ENCODE peak calls at places on chromosomes 13 and 19, in eight cellular contexts. A is AG10803, D is right lobe of liver, E is stomach, Y is omental fat pad, I is heart right ventricle, Q is BJ, N is breast epithelium. C is an unnamed sample.

GRCh38 chr13:112457485-112457884 is 81.3 kb downstream of the SPACA7 start:
- DNase-seq in A (no peak), D (peak), E (no peak), Y (no peak), I (no peak), Q (no peak), N (no peak), C (no peak)

GRCh38 chr13:103282571-103283450 is 216.6 kb upstream of the SLC10A2 start:
- DNase-seq in A (no peak), D (no peak), E (no peak), Y (no peak), I (no peak), Q (peak), N (no peak), C (no peak)

GRCh38 chr19:18412610-18413239 is 6.5 kb upstream of the SSBP4 start:
- DNase-seq in A (no peak), D (no peak), E (no peak), Y (no peak), I (no peak), Q (no peak), N (no peak), C (no peak)

GRCh38 chr13:95150555-95150954 is 150.7 kb downstream of the ABCC4 start:
- DNase-seq in A (no peak), D (no peak), E (no peak), Y (no peak), I (no peak), Q (no peak), N (no peak), C (no peak)

GRCh38 chr19:18939922-18940775 is 868 bp downstream of the HOMER3 start:
- DNase-seq in A (peak), D (no peak), E (peak), Y (no peak), I (peak), Q (no peak), N (peak), C (no peak)

GRCh38 chr19:27764186-27764804 is 1448.7 kb downstream of the UQCRFS1 start:
- DNase-seq in A (no peak), D (no peak), E (no peak), Y (no peak), I (no peak), Q (no peak), N (no peak), C (peak)

GRCh38 chr19:4094761-4095487 is 28.2 kb upstream of the ZBTB7A start:
- DNase-seq in A (no peak), D (no peak), E (peak), Y (no peak), I (no peak), Q (no peak), N (no peak), C (peak)

GRCh38 chr19:35329323-35329722 is 336 bp downstream of the CD22 start:
- DNase-seq in A (no peak), D (no peak), E (no peak), Y (no peak), I (no peak), Q (no peak), N (no peak), C (no peak)

GRCh38 chr19:4971424-4971793 is 2.5 kb downstream of the KDM4B start:
- DNase-seq in A (no peak), D (peak), E (peak), Y (no peak), I (no peak), Q (no peak), N (no peak), C (no peak)

GRCh38 chr19:33236696-33237390 is 11.2 kb upstream of the SLC7A10 start:
- DNase-seq in A (no peak), D (peak), E (no peak), Y (no peak), I (no peak), Q (no peak), N (no peak), C (no peak)

GRCh38 chr13:78736142-78736541 is 77.2 kb upstream of the OBI1 start:
- DNase-seq in A (no peak), D (no peak), E (no peak), Y (no peak), I (no peak), Q (no peak), N (no peak), C (no peak)

GRCh38 chr19:9054768-9055167 is 32.1 kb upstream of the OR1M1 start:
- DNase-seq in A (no peak), D (no peak), E (no peak), Y (no peak), I (no peak), Q (no peak), N (peak), C (no peak)

GRCh38 chr13:81140675-81141074 is 799.7 kb upstream of the SPRY2 start:
- DNase-seq in A (no peak), D (no peak), E (no peak), Y (no peak), I (no peak), Q (no peak), N (no peak), C (no peak)

GRCh38 chr19:16213076-16213475 is 15.4 kb downstream of the AP1M1 start:
- DNase-seq in A (no peak), D (no peak), E (no peak), Y (no peak), I (no peak), Q (no peak), N (no peak), C (no peak)

GRCh38 chr19:38766276-38767047 is 6.9 kb downstream of the LGALS7 start:
- DNase-seq in A (no peak), D (peak), E (no peak), Y (no peak), I (no peak), Q (no peak), N (no peak), C (no peak)

DNA sequence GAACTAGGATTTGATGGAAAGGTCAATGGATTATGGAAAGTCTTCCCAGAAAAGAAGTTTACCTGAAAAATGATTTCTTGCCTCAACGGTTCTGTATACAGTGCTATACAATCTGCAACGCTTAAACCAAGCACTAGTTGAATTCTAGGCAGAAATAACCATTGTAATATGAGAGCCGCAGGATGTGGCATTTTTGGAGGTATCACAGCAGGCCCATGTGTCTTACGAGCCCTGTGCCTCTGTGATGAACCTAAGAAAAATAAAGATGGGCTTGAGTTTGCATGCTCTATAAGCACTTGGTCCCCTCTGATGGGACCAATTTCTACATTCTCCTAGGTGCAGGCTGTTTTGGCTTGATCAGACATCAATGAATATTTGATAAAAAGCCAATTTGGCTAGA is 78.7 kb upstream of the RFC3 start:
- DNase-seq in A (no peak), D (no peak), E (no peak), Y (no peak), I (no peak), Q (no peak), N (no peak), C (no peak)
- TF ChIP-seq CTCF in A (no peak), D (no peak), E (no peak), Y (no peak), I (no peak), Q (no peak), N (no peak), C (no peak)

GRCh38 chr19:53311897-53312296 is 21.7 kb upstream of the ZNF845 start:
- DNase-seq in A (no peak), D (no peak), E (no peak), Y (no peak), I (no peak), Q (no peak), N (no peak), C (no peak)

GRCh38 chr19:53311044-53311443 is 22.5 kb upstream of the ZNF845 start:
- DNase-seq in A (no peak), D (no peak), E (no peak), Y (no peak), I (no peak), Q (no peak), N (no peak), C (peak)

DNA sequence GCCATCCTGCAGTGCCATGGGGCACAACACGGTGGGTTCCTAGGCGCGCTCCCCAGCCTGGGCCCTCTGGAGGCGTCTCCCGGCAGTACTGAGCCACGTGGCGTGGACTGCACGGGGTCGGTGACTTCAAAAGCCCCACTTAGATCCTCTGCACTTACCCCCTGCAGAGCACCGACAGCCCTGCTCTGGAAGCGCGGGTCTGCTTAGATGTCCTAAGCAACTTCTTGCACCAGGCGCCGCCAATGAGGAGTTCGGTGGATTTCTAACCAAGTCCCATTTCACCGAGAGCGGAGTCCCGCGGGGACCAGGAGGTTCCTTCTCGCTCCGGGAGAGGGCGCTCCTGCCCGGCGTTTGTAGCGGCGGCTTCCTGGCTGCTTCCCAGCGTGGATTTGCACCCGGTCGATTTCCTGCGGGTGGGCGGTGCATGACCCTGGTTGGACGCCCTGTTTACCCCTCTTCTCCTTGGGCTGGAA is 25.2 kb upstream of the ZNF845 start:
- DNase-seq in A (no peak), D (no peak), E (no peak), Y (no peak), I (no peak), Q (no peak), N (no peak), C (peak)
- TF ChIP-seq CTCF in A (peak), D (peak), E (no peak), Y (no peak), I (peak), Q (peak), N (peak), C (no peak)

GRCh38 chr13:93248627-93249047 is 22.0 kb downstream of the GPC6 start:
- DNase-seq in A (no peak), D (peak), E (peak), Y (no peak), I (no peak), Q (no peak), N (no peak), C (no peak)
- TF ChIP-seq CTCF in A (no peak), D (peak), E (no peak), Y (no peak), I (peak), Q (peak), N (no peak), C (peak)

DNA sequence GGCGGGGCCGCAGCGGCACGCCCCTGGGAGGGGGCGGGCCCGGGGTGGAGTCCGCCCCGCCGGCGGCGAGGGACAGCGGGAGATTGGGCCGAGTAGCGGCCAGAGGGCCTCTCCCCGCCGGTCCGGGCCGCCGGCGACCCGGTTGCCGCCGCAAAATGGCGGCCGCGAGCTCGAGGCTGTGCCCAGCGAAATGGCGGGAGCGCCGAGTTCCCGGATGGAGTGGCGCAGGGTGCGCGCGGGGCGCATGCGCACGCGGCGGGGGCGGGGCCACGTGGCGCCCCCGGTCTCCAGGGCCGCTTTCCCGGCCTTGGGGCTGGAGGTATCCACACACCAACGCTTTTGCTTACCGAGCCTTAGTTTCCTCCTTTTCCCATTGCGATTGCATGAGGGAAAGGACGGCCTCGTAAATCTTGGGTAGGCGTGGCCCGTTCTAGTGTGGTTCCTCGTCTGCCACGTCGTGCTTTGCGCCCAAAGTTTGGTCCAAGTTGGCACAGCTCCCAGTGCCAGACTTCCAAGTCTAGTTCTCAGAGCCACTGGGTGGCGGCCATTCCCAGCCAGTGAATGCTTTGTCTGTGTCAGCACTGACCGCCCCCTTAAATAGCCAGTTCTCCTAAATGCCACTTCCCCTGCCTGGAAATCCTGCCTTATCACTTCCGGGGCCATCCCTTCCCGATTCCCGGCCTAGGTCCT is 491 bp downstream of the CIRBP start:
- DNase-seq in A (peak), D (peak), E (peak), Y (no peak), I (peak), Q (no peak), N (peak), C (peak)
- TF ChIP-seq CTCF in A (peak), D (no peak), E (no peak), Y (no peak), I (no peak), Q (no peak), N (no peak), C (no peak)

DNA sequence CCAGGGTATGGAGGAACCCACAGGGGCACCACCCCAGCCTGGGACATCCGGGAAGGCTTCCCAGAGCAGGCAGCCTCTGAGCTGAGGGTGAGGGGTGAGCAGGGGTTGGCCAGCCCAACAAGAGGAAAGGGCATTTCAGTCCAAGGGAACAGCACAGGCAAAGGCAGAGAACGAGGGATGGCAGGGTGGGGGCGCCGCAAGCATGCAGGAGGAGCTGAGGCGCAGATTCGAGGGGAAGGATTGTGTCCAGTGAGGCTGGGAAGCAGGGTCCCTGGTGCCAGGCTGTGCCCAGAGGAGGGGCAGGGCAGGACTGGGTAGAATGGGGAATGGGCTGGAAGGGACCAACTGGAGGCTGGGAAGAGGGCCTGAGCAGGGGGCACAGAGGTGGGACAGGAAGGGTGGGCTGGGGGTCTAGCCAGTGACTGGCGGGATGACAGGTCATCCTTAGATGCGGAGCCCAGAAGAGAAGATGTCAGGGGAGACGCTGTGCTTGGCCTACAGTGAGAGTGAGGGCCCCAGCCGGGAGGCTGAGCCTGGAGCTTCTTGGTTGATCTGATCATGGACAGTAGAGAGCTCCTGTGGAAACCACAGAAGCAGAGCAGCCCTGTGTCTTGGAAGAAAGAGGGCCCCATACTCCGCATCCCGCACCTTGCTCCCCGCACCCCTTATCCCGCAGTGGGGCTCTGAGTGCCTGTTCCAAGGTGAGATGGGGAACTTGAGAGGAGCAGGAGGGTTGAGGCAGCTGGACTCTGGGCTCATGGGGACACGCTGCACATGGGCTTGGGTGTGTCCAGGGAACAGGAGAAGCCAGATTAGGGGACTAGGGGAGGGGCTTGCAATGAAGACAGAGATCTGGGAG is 13.7 kb downstream of the EMP3 start:
- DNase-seq in A (no peak), D (no peak), E (no peak), Y (no peak), I (no peak), Q (no peak), N (no peak), C (no peak)
- TF ChIP-seq CTCF in A (no peak), D (no peak), E (no peak), Y (no peak), I (no peak), Q (no peak), N (no peak), C (no peak)

GRCh38 chr19:10708261-10708660 is 7.0 kb downstream of the QTRT1 start:
- DNase-seq in A (no peak), D (no peak), E (no peak), Y (no peak), I (no peak), Q (no peak), N (no peak), C (no peak)

GRCh38 chr19:10713317-10713716 is 4.6 kb upstream of the DNM2 start:
- DNase-seq in A (no peak), D (no peak), E (no peak), Y (no peak), I (no peak), Q (no peak), N (no peak), C (no peak)

GRCh38 chr19:10712754-10713153 is 5.1 kb upstream of the DNM2 start:
- DNase-seq in A (no peak), D (no peak), E (no peak), Y (no peak), I (no peak), Q (no peak), N (no peak), C (no peak)

GRCh38 chr19:10707440-10707839 is 6.2 kb downstream of the QTRT1 start:
- DNase-seq in A (no peak), D (no peak), E (no peak), Y (no peak), I (no peak), Q (no peak), N (no peak), C (no peak)

DNA sequence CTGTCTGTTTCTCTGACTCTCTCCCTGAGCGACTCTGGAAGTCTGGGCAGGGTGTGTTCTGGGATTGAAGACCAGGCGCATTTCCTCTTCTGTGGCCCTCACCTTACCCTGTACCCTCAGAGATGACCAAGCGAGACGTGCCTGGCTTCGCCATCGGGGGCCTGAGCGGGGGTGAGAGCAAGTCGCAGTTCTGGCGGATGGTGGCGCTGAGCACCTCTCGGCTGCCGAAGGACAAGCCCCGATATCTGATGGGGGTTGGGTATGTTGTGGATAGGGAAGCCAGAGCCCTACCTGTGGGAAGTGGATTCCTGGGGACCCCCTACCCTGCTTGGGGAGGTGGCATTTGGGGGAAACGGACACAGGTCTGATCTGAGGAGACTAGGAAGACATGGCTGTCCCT is 5.8 kb upstream of the DNM2 start:
- DNase-seq in A (no peak), D (no peak), E (no peak), Y (no peak), I (no peak), Q (no peak), N (no peak), C (no peak)
- TF ChIP-seq CTCF in A (no peak), D (no peak), E (no peak), Y (no peak), I (no peak), Q (no peak), N (no peak), C (no peak)

GRCh38 chr13:27476943-27477681 is 26.7 kb upstream of the MTIF3 start:
- DNase-seq in A (peak), D (no peak), E (peak), Y (no peak), I (no peak), Q (no peak), N (peak), C (peak)
- TF ChIP-seq CTCF in A (peak), D (peak), E (no peak), Y (no peak), I (no peak), Q (no peak), N (no peak), C (no peak)

DNA sequence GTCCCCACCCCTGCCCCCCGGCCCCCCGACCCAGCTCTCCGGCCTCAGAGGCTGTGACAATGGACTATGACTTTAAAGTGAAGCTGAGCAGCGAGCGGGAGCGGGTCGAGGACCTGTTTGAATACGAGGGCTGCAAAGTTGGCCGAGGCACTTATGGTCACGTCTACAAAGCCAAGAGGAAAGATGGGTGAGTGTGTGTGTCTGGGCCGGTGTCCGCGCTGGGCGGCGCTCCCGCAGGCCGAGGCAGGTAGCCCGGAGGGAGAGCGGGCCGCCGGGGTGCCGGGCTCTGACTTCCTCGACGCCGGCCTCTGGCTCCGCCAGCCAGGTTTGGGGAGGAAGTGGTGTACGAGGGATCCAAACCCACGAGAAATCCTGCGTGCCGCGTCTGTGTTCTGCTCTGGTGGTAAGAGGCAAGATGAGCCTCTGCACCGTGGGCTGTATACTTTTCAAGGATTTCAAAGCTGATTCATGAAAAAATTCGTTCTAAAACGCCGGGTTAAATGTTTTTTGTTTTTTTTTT is 714 bp downstream of the CDK8 start:
- DNase-seq in A (peak), D (peak), E (peak), Y (peak), I (peak), Q (peak), N (peak), C (no peak)
- TF ChIP-seq CTCF in A (no peak), D (no peak), E (no peak), Y (no peak), I (no peak), Q (no peak), N (no peak), C (no peak)

DNA sequence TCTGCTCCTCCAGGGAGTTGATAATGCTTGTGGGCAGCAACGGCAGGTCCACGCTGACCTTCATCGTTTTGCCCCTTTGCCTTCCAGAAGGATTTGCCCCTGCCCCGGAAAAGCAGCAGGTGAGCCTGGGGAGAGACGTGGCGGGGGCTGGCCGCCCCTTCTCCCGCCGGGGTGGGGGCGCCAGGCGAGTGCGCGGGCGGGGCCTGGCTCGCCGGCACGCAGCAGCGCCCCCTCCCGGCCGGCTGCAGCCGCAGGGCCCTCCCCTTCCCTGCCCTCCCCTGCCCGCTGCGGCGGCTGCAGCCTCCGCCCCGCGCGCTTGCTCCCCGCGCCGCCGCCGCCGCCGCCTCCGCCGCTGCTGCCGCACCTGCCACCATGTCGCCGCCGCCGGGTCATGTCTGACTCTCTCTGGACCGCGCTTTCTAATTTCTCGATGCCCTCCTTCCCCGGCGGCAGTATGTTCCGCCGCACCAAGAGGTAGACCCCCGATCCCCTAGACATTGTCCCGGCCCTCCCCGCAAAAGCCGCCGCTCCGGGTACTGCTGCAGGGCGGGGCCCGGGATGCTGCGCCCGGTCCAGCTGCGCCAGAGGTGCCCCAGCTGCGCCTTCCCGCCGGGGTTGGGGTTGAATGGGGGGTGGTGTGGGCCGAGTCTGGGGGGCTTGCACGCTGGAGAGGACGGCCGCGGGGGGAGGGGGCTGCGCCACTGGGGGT is at the start of gene MAST1:
- DNase-seq in A (no peak), D (no peak), E (peak), Y (no peak), I (no peak), Q (no peak), N (no peak), C (no peak)
- TF ChIP-seq CTCF in A (no peak), D (peak), E (no peak), Y (no peak), I (peak), Q (no peak), N (peak), C (peak)